ENCODE peak calls at places on chromosomes 3 and 15, in nine cellular contexts. M is NB4, W is GM12865, C is neural crest cell, B is neural progenitor cell, D is tibial artery, N is Calu3, R is heart right ventricle, G is MCF 10A. A is an unnamed sample.

GRCh38 chr3:23948761-23949160 is 3.7 kb downstream of the NR1D2 start:
- DNase-seq in M (no peak), G (peak; percentile 49), R (no peak), N (no peak), C (no peak), D (no peak), B (no peak), W (no peak), A (no peak)

GRCh38 chr3:21893250-21893649 is 142.2 kb upstream of the ZNF385D start:
- DNase-seq in W (no peak), B (no peak), D (no peak), M (no peak), N (no peak), G (peak; percentile 27), C (no peak), R (no peak), A (no peak)

GRCh38 chr3:196585044-196585757 is 16.7 kb downstream of the FBXO45 start:
- DNase-seq in R (no peak), D (no peak), M (no peak), B (no peak), C (no peak), N (no peak), W (no peak), G (no peak), A (no peak)

GRCh38 chr3:109729111-109729510 is 391.8 kb upstream of the DPPA4 start:
- DNase-seq in B (no peak), W (no peak), C (no peak), D (no peak), G (no peak), R (no peak), N (no peak), M (no peak), A (no peak)

GRCh38 chr3:73419179-73419803 is 205.4 kb downstream of the PDZRN3 start:
- DNase-seq in R (no peak), N (no peak), G (no peak), D (no peak), W (no peak), B (peak; percentile 19), C (no peak), M (no peak), A (no peak)

GRCh38 chr15:39336926-39337325 is 244.0 kb upstream of the THBS1 start:
- DNase-seq in M (no peak), W (no peak), R (no peak), B (no peak), G (no peak), D (no peak), C (no peak), N (no peak), A (no peak)

GRCh38 chr15:42267286-42267685 is 5.7 kb upstream of the GANC start:
- DNase-seq in M (no peak), B (no peak), N (no peak), R (no peak), G (no peak), D (no peak), C (no peak), W (no peak), A (no peak)

GRCh38 chr3:54830658-54831057 is 97.2 kb downstream of the LRTM1 start:
- DNase-seq in G (peak; percentile 61), R (no peak), M (peak; percentile 61), W (peak; percentile 60), D (no peak), C (peak; percentile 16), B (peak; percentile 51), N (peak; percentile 4), A (no peak)

GRCh38 chr3:89113887-89114840 is 6.7 kb downstream of the EPHA3 start:
- DNase-seq in G (peak; percentile 75), M (no peak), C (peak; percentile 72), R (peak; percentile 68), W (peak; percentile 46), B (peak; percentile 87), D (peak; percentile 76), N (peak; percentile 72), A (no peak)

GRCh38 chr3:169886671-169887070 is 16.9 kb upstream of the LRRC31 start:
- DNase-seq in N (no peak), C (no peak), G (peak; percentile 85), R (peak; percentile 84), B (no peak), D (peak; percentile 85), W (no peak), M (no peak), A (no peak)

GRCh38 chr15:88644741-88645140 is 5.9 kb downstream of the ISG20 start:
- DNase-seq in W (no peak), D (peak; percentile 27), R (no peak), B (no peak), M (no peak), C (no peak), G (no peak), N (no peak), A (no peak)

GRCh38 chr3:146052046-146052790 is 108.8 kb downstream of the PLOD2 start:
- DNase-seq in W (no peak), R (no peak), M (no peak), N (no peak), D (no peak), B (no peak), C (no peak), G (no peak), A (no peak)

GRCh38 chr3:196518999-196519737 is 4.0 kb upstream of the SMCO1 start:
- DNase-seq in R (peak; percentile 75), W (peak; percentile 75), C (peak; percentile 45), B (peak; percentile 86), D (peak; percentile 68), M (peak; percentile 76), G (peak; percentile 82), N (peak; percentile 56), A (no peak)

GRCh38 chr3:113758389-113759029 is 11.7 kb downstream of the ATP6V1A start:
- DNase-seq in M (no peak), R (no peak), B (no peak), D (no peak), C (no peak), N (no peak), G (no peak), W (no peak), A (no peak)

GRCh38 chr3:99699841-99700240 is 61.4 kb downstream of the COL8A1 start:
- DNase-seq in R (no peak), M (no peak), C (no peak), D (no peak), G (peak; percentile 52), N (no peak), B (no peak), W (peak; percentile 57), A (no peak)

GRCh38 chr3:132595036-132595435 is 2.0 kb upstream of the ACKR4 start:
- DNase-seq in G (no peak), M (peak; percentile 36), D (no peak), W (no peak), B (peak; percentile 70), C (no peak), N (no peak), R (no peak), A (no peak)

GRCh38 chr3:111864821-111865656 is 6.0 kb downstream of the PHLDB2 start:
- DNase-seq in M (no peak), B (no peak), D (no peak), W (no peak), R (peak; percentile 60), G (no peak), C (no peak), N (peak; percentile 11), A (no peak)
- TF ChIP-seq CTCF in M (no peak), B (no peak), D (no peak), W (no peak), R (peak; percentile 23), G (peak; percentile 29), C (no peak), N (no peak), A (peak; percentile 29)

DNA sequence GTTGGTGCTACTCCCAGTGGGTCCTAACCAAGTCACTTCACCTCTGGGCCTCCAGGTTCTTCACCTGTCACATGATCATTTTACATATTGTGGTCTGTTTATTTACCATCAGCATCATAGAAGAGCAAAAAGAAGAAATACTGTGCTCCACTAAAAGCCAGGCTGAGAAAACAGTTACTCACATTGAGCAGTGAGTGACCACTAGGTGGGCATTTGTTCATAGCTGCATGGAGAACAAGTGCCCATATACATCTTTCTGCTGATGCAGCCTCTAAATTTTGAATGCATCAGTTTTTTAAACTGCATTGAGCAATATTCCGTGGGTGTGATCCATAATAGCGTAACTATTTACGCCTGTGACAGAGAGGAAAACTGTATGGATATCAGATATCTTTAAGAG is 76.2 kb downstream of the DCUN1D1 start:
- DNase-seq in B (no peak), W (no peak), N (no peak), D (no peak), M (no peak), G (no peak), C (no peak), R (no peak), A (no peak)
- TF ChIP-seq CTCF in B (peak; percentile 21), W (peak; percentile 2), N (peak; percentile 54), D (no peak), M (no peak), G (no peak), C (peak; percentile 43), R (no peak), A (no peak)

GRCh38 chr15:91257755-91258435 is 157.8 kb downstream of the SV2B start:
- DNase-seq in G (no peak), D (no peak), N (no peak), W (no peak), C (no peak), R (no peak), B (no peak), M (peak; percentile 61), A (no peak)

GRCh38 chr15:91255788-91256187 is 155.7 kb downstream of the SV2B start:
- DNase-seq in M (peak; percentile 71), W (no peak), R (no peak), D (no peak), N (no peak), B (no peak), G (no peak), C (no peak), A (no peak)

GRCh38 chr15:91254766-91255165 is 154.7 kb downstream of the SV2B start:
- DNase-seq in N (no peak), R (no peak), B (no peak), C (no peak), D (no peak), W (no peak), G (no peak), M (no peak), A (no peak)

GRCh38 chr15:91261345-91261744 is 161.3 kb downstream of the SV2B start:
- DNase-seq in N (no peak), G (no peak), B (no peak), C (no peak), W (no peak), M (no peak), D (no peak), R (no peak), A (no peak)

GRCh38 chr15:91258436-91258779 is 158.4 kb downstream of the SV2B start:
- DNase-seq in R (no peak), M (peak; percentile 95), G (peak; percentile 18), W (peak; percentile 28), C (no peak), B (no peak), D (no peak), N (peak; percentile 9), A (no peak)
- TF ChIP-seq CTCF in R (no peak), M (peak; percentile 63), G (no peak), W (no peak), C (no peak), B (peak; percentile 17), D (no peak), N (peak; percentile 32), A (no peak)

DNA sequence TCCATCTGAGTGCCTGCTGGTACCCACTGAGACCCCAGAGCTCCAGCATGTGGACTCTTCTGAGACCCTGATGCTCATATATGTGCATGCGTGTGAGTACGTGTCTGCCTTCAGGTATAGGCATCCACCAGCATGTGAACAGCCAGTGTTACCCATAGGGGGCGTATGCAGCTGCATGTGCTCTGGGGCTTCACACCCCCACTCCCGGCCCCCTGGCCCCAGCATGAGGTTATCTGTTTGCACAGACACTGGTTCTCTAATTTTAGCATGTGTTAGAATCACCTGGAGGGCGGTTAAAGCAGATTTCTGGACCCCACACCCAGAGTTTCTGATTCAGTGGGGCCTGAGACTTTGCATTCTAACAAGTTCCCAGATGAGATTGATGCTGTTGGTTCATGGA is 824 bp upstream of the CILP start:
- DNase-seq in G (peak; percentile 30), W (peak; percentile 66), R (no peak), B (peak; percentile 57), N (peak; percentile 31), D (no peak), M (peak; percentile 68), C (no peak), A (no peak)
- TF ChIP-seq CTCF in G (peak; percentile 17), W (peak; percentile 71), R (peak; percentile 28), B (peak; percentile 57), N (peak; percentile 43), D (no peak), M (peak; percentile 75), C (peak; percentile 51), A (peak; percentile 33)